ENCODE peak calls at places on chromosomes 11 and 22, in four cellular contexts. X is K562, U is HCT116, L is stomach. K is an unnamed sample.

GRCh38 chr11:103114836-103115235 is 5.6 kb downstream of the DYNC2H1 start:
- DNase-seq in X (no peak), U (no peak), L (no peak), K (no peak)

GRCh38 chr11:73753938-73754337 is 6.9 kb downstream of the RAB6A start:
- DNase-seq in X (no peak), U (no peak), L (no peak), K (no peak)

GRCh38 chr22:27991586-27992293 is 72.7 kb upstream of the PITPNB start:
- DNase-seq in X (no peak), U (no peak), L (peak; percentile 21), K (no peak)

GRCh38 chr11:129785383-129786111 is 30.1 kb upstream of the TMEM45B start:
- DNase-seq in X (no peak), U (no peak), L (no peak), K (no peak)

GRCh38 chr11:20089796-20090653 is 70.2 kb downstream of the DBX1 start:
- DNase-seq in X (peak; percentile 67), U (no peak), L (peak; percentile 70), K (no peak)

GRCh38 chr11:124329787-124330478 is 9.9 kb upstream of the OR8D2 start:
- DNase-seq in X (no peak), U (no peak), L (no peak), K (peak; percentile 7)

GRCh38 chr11:68680541-68681231 is 3.7 kb upstream of the GAL start:
- DNase-seq in X (no peak), U (no peak), L (no peak), K (no peak)

GRCh38 chr11:15212876-15213275 is 98.2 kb downstream of the INSC start:
- DNase-seq in X (no peak), U (no peak), L (no peak), K (no peak)

GRCh38 chr11:27217948-27218410 is 145.0 kb downstream of the CCDC34 start:
- DNase-seq in X (no peak), U (no peak), L (no peak), K (no peak)

GRCh38 chr11:130611791-130612251 is 163.4 kb downstream of the ADAMTS15 start:
- DNase-seq in X (no peak), U (no peak), L (no peak), K (no peak)

GRCh38 chr11:81658722-81659121 is 1074.9 kb downstream of the FAM181B start:
- DNase-seq in X (no peak), U (no peak), L (no peak), K (no peak)

GRCh38 chr11:17563248-17563647 is 16.2 kb downstream of the OTOG start:
- DNase-seq in X (no peak), U (no peak), L (peak; percentile 22), K (no peak)

GRCh38 chr11:35907648-35908431 is 36.0 kb upstream of the LDLRAD3 start:
- DNase-seq in X (no peak), U (peak; percentile 54), L (no peak), K (peak; percentile 9)

GRCh38 chr11:68954970-68955958 is 25.5 kb downstream of the MRGPRD start:
- DNase-seq in X (peak; percentile 67), U (no peak), L (peak; percentile 51), K (no peak)

GRCh38 chr11:2202071-2202899 is 30.7 kb upstream of the TH start:
- DNase-seq in X (no peak), U (no peak), L (peak; percentile 88), K (no peak)

GRCh38 chr22:28884754-28885375 is 1.5 kb downstream of the ZNRF3 start:
- DNase-seq in X (no peak), U (no peak), L (no peak), K (no peak)

GRCh38 chr11:38814670-38815069 is 2216.6 kb upstream of the RAG2 start:
- DNase-seq in X (no peak), U (no peak), L (no peak), K (no peak)

GRCh38 chr11:69950120-69950519 is 128.0 kb upstream of the ANO1 start:
- DNase-seq in X (peak; percentile 88), U (peak; percentile 58), L (no peak), K (peak; percentile 45)

GRCh38 chr22:40218723-40219294 is 41.1 kb downstream of the TNRC6B start:
- DNase-seq in X (no peak), U (no peak), L (no peak), K (no peak)
- TF ChIP-seq POLR2AphosphoS5 in X (no peak), U (no peak), L (no peak), K (no peak)

GRCh38 chr22:49933236-49933921 is 14.9 kb downstream of the CRELD2 start:
- DNase-seq in X (no peak), U (no peak), L (peak; percentile 64), K (no peak)
- TF ChIP-seq POLR2AphosphoS5 in X (no peak), U (no peak), L (peak; percentile 56), K (no peak)

GRCh38 chr11:62774407-62774806 is 3.2 kb downstream of the TAF6L start:
- DNase-seq in X (no peak), U (no peak), L (no peak), K (no peak)

GRCh38 chr11:62770778-62771143 is 435 bp upstream of the TAF6L start:
- DNase-seq in X (no peak), U (no peak), L (no peak), K (no peak)

GRCh38 chr11:62775646-62776045 is 4.5 kb downstream of the TAF6L start:
- DNase-seq in X (no peak), U (no peak), L (no peak), K (no peak)

GRCh38 chr11:62771144-62772021 is at the start of gene TAF6L:
- DNase-seq in X (peak; percentile 97), U (peak; percentile 93), L (peak; percentile 98), K (peak; percentile 78)
- TF ChIP-seq POLR2AphosphoS5 in X (peak; percentile 52), U (peak; percentile 30), L (peak; percentile 59), K (peak; percentile 67)

GRCh38 chr22:26893034-26893710 is 235.8 kb downstream of the MIAT start:
- DNase-seq in X (no peak), U (no peak), L (no peak), K (no peak)
- TF ChIP-seq POLR2AphosphoS5 in X (no peak), U (no peak), L (no peak), K (no peak)

DNA sequence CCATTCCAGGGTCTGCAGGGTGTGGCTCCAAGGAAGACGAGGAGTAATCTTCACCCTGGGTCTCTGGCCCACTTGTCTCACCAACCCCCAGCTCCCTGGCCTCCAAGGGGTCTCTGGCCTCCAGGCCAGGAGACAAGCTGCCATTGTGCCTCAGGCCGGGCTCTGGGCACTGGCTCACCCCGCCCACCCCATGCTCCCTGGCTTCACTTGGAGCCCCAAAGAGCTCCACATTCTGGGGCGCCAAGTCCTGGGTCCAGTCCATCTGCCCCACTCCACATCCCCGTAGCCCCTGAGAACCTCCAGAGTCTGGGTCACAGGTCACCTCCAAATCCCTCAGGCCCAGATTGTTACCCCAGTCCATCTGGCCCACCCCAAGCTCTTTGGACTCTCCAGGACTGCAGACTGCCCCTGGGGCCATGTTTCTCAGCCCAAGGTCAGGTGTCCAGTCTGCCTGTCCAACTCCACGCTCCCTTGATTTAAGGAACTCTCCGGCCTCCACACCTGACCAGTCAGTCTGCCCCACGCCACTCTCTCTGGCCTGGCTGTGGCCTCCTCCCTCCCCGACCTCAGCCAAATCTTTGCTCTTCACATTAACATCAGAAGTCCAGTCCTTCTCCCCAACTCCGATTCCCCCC is 16.2 kb downstream of the TNKS1BP1 start:
- DNase-seq in X (no peak), U (no peak), L (no peak), K (no peak)
- TF ChIP-seq POLR2AphosphoS5 in X (no peak), U (no peak), L (no peak), K (no peak)

GRCh38 chr22:35343664-35344550 is 37.0 kb upstream of the HMOX1 start:
- DNase-seq in X (no peak), U (no peak), L (no peak), K (no peak)
- TF ChIP-seq POLR2AphosphoS5 in X (no peak), U (no peak), L (no peak), K (no peak)

GRCh38 chr11:47163898-47164297 is 12.8 kb downstream of the ARFGAP2 start:
- DNase-seq in X (no peak), U (no peak), L (no peak), K (no peak)
- TF ChIP-seq POLR2AphosphoS5 in X (no peak), U (no peak), L (no peak), K (no peak)